ENCODE peak calls at places on chromosomes 12 and 14, in ten cellular contexts. J, G, R, D, W, B, A, X, V and O are unnamed samples.

GRCh38 chr12:54701940-54702592 is 53.9 kb upstream of the DCD start:
- DNase-seq in J (no peak), G (no peak), R (no peak), D (peak), W (peak), B (peak), A (peak), X (peak), V (no peak), O (no peak)

GRCh38 chr12:93778306-93778705 is 101.1 kb downstream of the CRADD start:
- DNase-seq in J (no peak), G (no peak), R (no peak), D (no peak), W (peak), B (no peak), A (peak), X (no peak), V (no peak), O (no peak)

GRCh38 chr12:103839893-103840292 is 1.1 kb downstream of the NT5DC3 start:
- DNase-seq in J (no peak), G (no peak), R (no peak), D (no peak), W (no peak), B (no peak), A (no peak), X (no peak), V (no peak), O (no peak)

GRCh38 chr12:58563621-58564020 is 356.7 kb downstream of the LRIG3 start:
- DNase-seq in J (no peak), G (no peak), R (no peak), D (no peak), W (no peak), B (no peak), A (no peak), X (no peak), V (no peak), O (no peak)

GRCh38 chr14:75800792-75801191 is 139.7 kb downstream of the TTLL5 start:
- DNase-seq in J (no peak), G (no peak), R (no peak), D (no peak), W (no peak), B (no peak), A (no peak), X (no peak), V (no peak), O (no peak)

GRCh38 chr12:62192486-62193250 is 67.5 kb upstream of the USP15 start:
- DNase-seq in J (peak), G (no peak), R (peak), D (peak), W (peak), B (peak), A (peak), X (peak), V (peak), O (peak)

GRCh38 chr12:51450333-51450732 is 25.7 kb downstream of the SLC4A8 start:
- DNase-seq in J (no peak), G (no peak), R (no peak), D (no peak), W (no peak), B (no peak), A (no peak), X (no peak), V (no peak), O (no peak)

GRCh38 chr14:82387699-82388098 is 854.0 kb upstream of the SEL1L start:
- DNase-seq in J (no peak), G (no peak), R (no peak), D (no peak), W (peak), B (no peak), A (no peak), X (no peak), V (no peak), O (no peak)

GRCh38 chr14:78700236-78700635 is 530.1 kb downstream of the NRXN3 start:
- DNase-seq in J (no peak), G (no peak), R (no peak), D (no peak), W (no peak), B (no peak), A (peak), X (no peak), V (no peak), O (no peak)

GRCh38 chr12:49975370-49975761 is 2.6 kb downstream of the AQP6 start:
- DNase-seq in J (no peak), G (no peak), R (no peak), D (peak), W (no peak), B (no peak), A (no peak), X (no peak), V (no peak), O (no peak)

GRCh38 chr12:321606-322326 is 59.1 kb upstream of the SLC6A13 start:
- DNase-seq in J (no peak), G (no peak), R (no peak), D (no peak), W (peak), B (no peak), A (peak), X (no peak), V (no peak), O (no peak)

GRCh38 chr14:50399251-50400032 is 2.8 kb upstream of the CDKL1 start:
- DNase-seq in J (no peak), G (no peak), R (no peak), D (no peak), W (peak), B (no peak), A (peak), X (no peak), V (no peak), O (no peak)

GRCh38 chr12:89706551-89707348 is 1.9 kb downstream of the ATP2B1 start:
- DNase-seq in J (no peak), G (no peak), R (no peak), D (peak), W (peak), B (peak), A (peak), X (peak), V (peak), O (no peak)

GRCh38 chr12:53717319-53717718 is 9.9 kb downstream of the CALCOCO1 start:
- DNase-seq in J (no peak), G (no peak), R (no peak), D (no peak), W (no peak), B (no peak), A (no peak), X (no peak), V (no peak), O (no peak)

GRCh38 chr14:90815817-90816662 is at the start of gene TTC7B:
- DNase-seq in J (no peak), G (no peak), R (no peak), D (peak), W (peak), B (peak), A (peak), X (peak), V (peak), O (no peak)

GRCh38 chr14:55000381-55000780 is 26.5 kb downstream of the WDHD1 start:
- DNase-seq in J (no peak), G (no peak), R (no peak), D (no peak), W (peak), B (no peak), A (no peak), X (peak), V (no peak), O (no peak)

GRCh38 chr12:85866929-85867776 is 6.9 kb upstream of the NTS start:
- DNase-seq in J (no peak), G (no peak), R (no peak), D (peak), W (peak), B (peak), A (peak), X (no peak), V (no peak), O (no peak)

GRCh38 chr14:35883677-35884293 is 57.6 kb downstream of the BRMS1L start:
- DNase-seq in J (no peak), G (no peak), R (peak), D (peak), W (peak), B (peak), A (peak), X (no peak), V (peak), O (no peak)

GRCh38 chr14:74976264-74977113 is 21.1 kb upstream of the PGF start:
- DNase-seq in J (no peak), G (no peak), R (no peak), D (no peak), W (no peak), B (no peak), A (no peak), X (no peak), V (no peak), O (no peak)

GRCh38 chr14:51581017-51581881 is 70.5 kb upstream of the FRMD6 start:
- DNase-seq in J (no peak), G (no peak), R (no peak), D (no peak), W (peak), B (no peak), A (peak), X (no peak), V (no peak), O (no peak)

GRCh38 chr12:28222081-28222700 is 31.9 kb downstream of the CCDC91 start:
- DNase-seq in J (peak), G (peak), R (peak), D (no peak), W (no peak), B (peak), A (no peak), X (peak), V (no peak), O (peak)